ENCODE peak calls at places on chromosomes 2 and 18, in eight cellular contexts. Y is stimulated activated CD8-positive, alpha-beta memory T cell treated with anti-CD3 and anti-CD28 coated beads, Interleukin-7, amount 100 ng/mL, for 1 hour; G is HT1080; Z is stimulated activated naive B cell treated with anti-CD40 and anti-IgM and Interleukin-4, amounts not matched to agents 10 μg/mL and 1 μg/mL and 100 μg/mL, for 72 hours; F is omental fat pad; V is HTR-8/SVneo; A is lower lobe of right lung; O is SHP77. J is an unnamed sample.

GRCh38 chr18:62279561-62279960 is 45.5 kb upstream of the TNFRSF11A start:
- DNase-seq in Y (no peak), G (no peak), Z (no peak), F (no peak), V (no peak), A (no peak), O (no peak), J (no peak)

GRCh38 chr2:128347701-128348504 is 29.2 kb upstream of the HS6ST1 start:
- DNase-seq in Y (no peak), G (no peak), Z (no peak), F (no peak), V (peak; percentile 76), A (peak; percentile 68), O (no peak), J (no peak)

GRCh38 chr18:74702951-74703350 is 105.3 kb downstream of the ZNF407 start:
- DNase-seq in Y (no peak), G (peak; percentile 35), Z (no peak), F (no peak), V (no peak), A (no peak), O (no peak), J (no peak)

GRCh38 chr2:241030883-241031282 is 32.5 kb downstream of the SNED1 start:
- DNase-seq in Y (no peak), G (no peak), Z (no peak), F (no peak), V (no peak), A (no peak), O (peak; percentile 69), J (no peak)

GRCh38 chr2:33791625-33792024 is 192.5 kb upstream of the FAM98A start:
- DNase-seq in Y (no peak), G (peak; percentile 82), Z (no peak), F (no peak), V (peak; percentile 51), A (no peak), O (no peak), J (no peak)

GRCh38 chr18:64287926-64288325 is 139.0 kb upstream of the LINC00305 start:
- DNase-seq in Y (no peak), G (peak; percentile 36), Z (no peak), F (no peak), V (no peak), A (no peak), O (no peak), J (no peak)

GRCh38 chr2:168632733-168633132 is 169.7 kb upstream of the NOSTRIN start:
- DNase-seq in Y (no peak), G (no peak), Z (no peak), F (no peak), V (no peak), A (no peak), O (no peak), J (no peak)

GRCh38 chr2:214127178-214127970 is 283.5 kb upstream of the VWC2L start:
- DNase-seq in Y (no peak), G (peak; percentile 37), Z (no peak), F (no peak), V (no peak), A (no peak), O (no peak), J (no peak)

GRCh38 chr2:78677774-78678173 is 347.7 kb upstream of the REG3G start:
- DNase-seq in Y (no peak), G (no peak), Z (no peak), F (no peak), V (no peak), A (no peak), O (no peak), J (no peak)

GRCh38 chr2:10007921-10008808 is 35.2 kb upstream of the KLF11 start:
- DNase-seq in Y (no peak), G (no peak), Z (no peak), F (no peak), V (no peak), A (peak; percentile 36), O (no peak), J (no peak)

GRCh38 chr18:47345291-47345690 is 93.8 kb upstream of the SKOR2 start:
- DNase-seq in Y (no peak), G (no peak), Z (no peak), F (no peak), V (no peak), A (no peak), O (no peak), J (no peak)

GRCh38 chr2:233387667-233388528 is 33.6 kb downstream of the DGKD start:
- DNase-seq in Y (no peak), G (no peak), Z (no peak), F (peak; percentile 70), V (no peak), A (peak; percentile 84), O (peak; percentile 86), J (no peak)

GRCh38 chr18:332007-332406 is 64.2 kb upstream of the THOC1 start:
- DNase-seq in Y (no peak), G (no peak), Z (no peak), F (no peak), V (no peak), A (peak; percentile 69), O (peak; percentile 7), J (no peak)

GRCh38 chr2:24768013-24768412 is 25.2 kb downstream of the PTRHD1 start:
- DNase-seq in Y (no peak), G (no peak), Z (no peak), F (no peak), V (no peak), A (peak; percentile 69), O (no peak), J (no peak)

GRCh38 chr18:74724186-74724585 is 126.5 kb downstream of the ZNF407 start:
- DNase-seq in Y (no peak), G (no peak), Z (no peak), F (no peak), V (no peak), A (no peak), O (no peak), J (no peak)

GRCh38 chr2:178761759-178762371 is 45.4 kb downstream of the TTN start:
- DNase-seq in Y (no peak), G (peak; percentile 67), Z (peak; percentile 10), F (no peak), V (peak; percentile 23), A (no peak), O (peak; percentile 34), J (peak; percentile 37)

GRCh38 chr2:27807476-27807875 is 36.0 kb downstream of the MRPL33 start:
- DNase-seq in Y (no peak), G (peak; percentile 36), Z (no peak), F (no peak), V (no peak), A (peak; percentile 49), O (peak; percentile 3), J (no peak)

GRCh38 chr2:105403785-105404698 is 5.2 kb upstream of the FHL2 start:
- DNase-seq in Y (no peak), G (peak; percentile 98), Z (no peak), F (no peak), V (peak; percentile 78), A (no peak), O (peak; percentile 52), J (no peak)

GRCh38 chr2:77161009-77161408 is 361.2 kb downstream of the LRRTM4 start:
- DNase-seq in Y (no peak), G (peak; percentile 98), Z (no peak), F (no peak), V (no peak), A (no peak), O (no peak), J (no peak)

GRCh38 chr2:24898122-24899109 is 21.6 kb downstream of the ADCY3 start:
- DNase-seq in Y (no peak), G (no peak), Z (no peak), F (no peak), V (no peak), A (no peak), O (no peak), J (no peak)

GRCh38 chr18:7789853-7790552 is 222.9 kb downstream of the PTPRM start:
- DNase-seq in Y (no peak), G (peak; percentile 25), Z (no peak), F (no peak), V (peak; percentile 26), A (no peak), O (peak; percentile 57), J (no peak)

GRCh38 chr2:2558476-2558875 is 227.4 kb upstream of the MYT1L start:
- DNase-seq in Y (no peak), G (no peak), Z (no peak), F (no peak), V (no peak), A (no peak), O (no peak), J (no peak)

GRCh38 chr2:12967804-12968203 is 251.1 kb downstream of the TRIB2 start:
- DNase-seq in Y (no peak), G (no peak), Z (no peak), F (no peak), V (no peak), A (no peak), O (no peak), J (no peak)

GRCh38 chr2:163852616-163853015 is 116.8 kb upstream of the FIGN start:
- DNase-seq in Y (no peak), G (peak; percentile 10), Z (no peak), F (no peak), V (no peak), A (no peak), O (no peak), J (no peak)

GRCh38 chr2:25976884-25977741 is 5.2 kb downstream of the KIF3C start:
- DNase-seq in Y (no peak), G (peak; percentile 69), Z (no peak), F (no peak), V (no peak), A (no peak), O (no peak), J (no peak)

GRCh38 chr2:23292024-23292423 is 93.0 kb upstream of the KLHL29 start:
- DNase-seq in Y (no peak), G (no peak), Z (no peak), F (no peak), V (no peak), A (no peak), O (no peak), J (no peak)

GRCh38 chr18:77114070-77114563 is 18.5 kb downstream of the MBP start:
- DNase-seq in Y (no peak), G (no peak), Z (no peak), F (no peak), V (no peak), A (no peak), O (no peak), J (no peak)

GRCh38 chr2:191345788-191346187 is 100.6 kb downstream of the MYO1B start:
- DNase-seq in Y (no peak), G (peak; percentile 50), Z (no peak), F (no peak), V (no peak), A (no peak), O (no peak), J (no peak)

GRCh38 chr2:35548171-35548570 is 807.4 kb upstream of the CRIM1 start:
- DNase-seq in Y (no peak), G (peak; percentile 38), Z (no peak), F (no peak), V (peak; percentile 30), A (no peak), O (no peak), J (no peak)

GRCh38 chr2:39468574-39469331 is 31.7 kb upstream of the MAP4K3 start:
- DNase-seq in Y (no peak), G (no peak), Z (no peak), F (no peak), V (no peak), A (no peak), O (no peak), J (no peak)

GRCh38 chr2:176934869-176935415 is 277.7 kb upstream of the HNRNPA3 start:
- DNase-seq in Y (no peak), G (no peak), Z (no peak), F (no peak), V (no peak), A (no peak), O (no peak), J (no peak)

GRCh38 chr2:8357738-8358137 is 324.1 kb upstream of the ID2 start:
- DNase-seq in Y (no peak), G (no peak), Z (no peak), F (no peak), V (no peak), A (no peak), O (no peak), J (no peak)

GRCh38 chr2:67379048-67379447 is 18.1 kb upstream of the ETAA1 start:
- DNase-seq in Y (no peak), G (no peak), Z (no peak), F (no peak), V (no peak), A (no peak), O (no peak), J (no peak)

GRCh38 chr2:41886145-41886664 is 161.6 kb upstream of the PKDCC start:
- DNase-seq in Y (no peak), G (no peak), Z (no peak), F (no peak), V (no peak), A (no peak), O (no peak), J (no peak)